ENCODE peak calls at places on chromosome 20, in seven cellular contexts. L is astrocyte of the spinal cord; I is fibroblast of lung; F is heart right ventricle; K is GM23338; X is foreskin fibroblast; T is stimulated activated CD8-positive, alpha-beta memory T cell treated with anti-CD3 and anti-CD28 coated beads, Interleukin-15, amount 100 ng/mL, for 24 hours. P is an unnamed sample.

GRCh38 chr20:45917790-45918141 is 5.8 kb upstream of the PLTP start:
- DNase-seq in I (peak), X (peak), K (no peak), T (no peak), F (no peak), L (no peak), P (no peak)

GRCh38 chr20:56730003-56730402 is 100.9 kb downstream of the TFAP2C start:
- DNase-seq in X (no peak), K (no peak), F (no peak), L (no peak), I (no peak), T (no peak), P (no peak)

GRCh38 chr20:6882911-6883310 is 115.4 kb downstream of the BMP2 start:
- DNase-seq in I (peak), X (peak), T (no peak), L (peak), F (no peak), K (no peak), P (no peak)

GRCh38 chr20:53517146-53517545 is 76.5 kb downstream of the ZNF217 start:
- DNase-seq in F (no peak), L (no peak), K (no peak), X (no peak), T (no peak), I (no peak), P (no peak)

GRCh38 chr20:35039146-35039545 is 53.5 kb downstream of the TRPC4AP start:
- DNase-seq in K (no peak), I (no peak), L (no peak), T (no peak), F (no peak), X (no peak), P (no peak)

GRCh38 chr20:47181056-47181862 is 175.2 kb downstream of the ZMYND8 start:
- DNase-seq in L (peak), X (peak), I (peak), K (peak), F (no peak), T (no peak), P (peak)

GRCh38 chr20:50977066-50978045 is 18.7 kb downstream of the MOCS3 start:
- DNase-seq in I (no peak), L (no peak), X (no peak), T (no peak), F (no peak), K (no peak), P (no peak)

GRCh38 chr20:49712918-49713778 is 530 bp downstream of the B4GALT5 start:
- DNase-seq in X (no peak), K (peak), T (peak), L (no peak), F (peak), I (no peak), P (peak)

GRCh38 chr20:58584881-58585752 is 66.0 kb upstream of the STX16 start:
- DNase-seq in K (peak), I (peak), F (no peak), X (peak), L (no peak), T (no peak), P (no peak)

GRCh38 chr20:61252601-61253263 is 671 bp downstream of the CDH4 start:
- DNase-seq in F (no peak), K (peak), L (peak), X (peak), I (peak), T (no peak), P (no peak)

GRCh38 chr20:5785146-5785545 is 34.9 kb downstream of the SHLD1 start:
- DNase-seq in F (no peak), I (no peak), K (no peak), X (no peak), L (no peak), T (no peak), P (no peak)

GRCh38 chr20:39066464-39066863 is 104.3 kb downstream of the DHX35 start:
- DNase-seq in F (no peak), L (no peak), K (peak), X (no peak), T (no peak), I (no peak), P (no peak)

GRCh38 chr20:57772349-57772964 is 62.6 kb upstream of the PMEPA1 start:
- DNase-seq in X (peak), K (peak), I (peak), F (no peak), T (no peak), L (peak), P (no peak)

GRCh38 chr20:11395581-11395980 is 522.1 kb upstream of the BTBD3 start:
- DNase-seq in K (no peak), T (no peak), F (no peak), I (peak), X (no peak), L (peak), P (no peak)

GRCh38 chr20:40393161-40393560 is 295.9 kb downstream of the MAFB start:
- DNase-seq in T (no peak), K (peak), L (no peak), I (no peak), F (no peak), X (no peak), P (no peak)

GRCh38 chr20:23002276-23002675 is 32.8 kb upstream of the SSTR4 start:
- DNase-seq in X (no peak), T (no peak), F (no peak), K (no peak), L (no peak), I (no peak), P (no peak)

GRCh38 chr20:48747840-48748416 is 79.9 kb downstream of the PREX1 start:
- DNase-seq in K (no peak), F (no peak), X (no peak), I (no peak), L (no peak), T (no peak), P (no peak)

GRCh38 chr20:51700809-51701285 is 67.3 kb downstream of the ATP9A start:
- DNase-seq in K (peak), X (no peak), L (peak), I (peak), T (no peak), F (no peak), P (peak)

GRCh38 chr20:19495905-19496703 is 262.0 kb upstream of the RIN2 start:
- DNase-seq in I (peak), F (no peak), T (no peak), K (no peak), L (peak), X (peak), P (no peak)

GRCh38 chr20:460707-461106 is 1.6 kb downstream of the TBC1D20 start:
- DNase-seq in F (no peak), I (peak), T (no peak), K (no peak), L (no peak), X (peak), P (no peak)

GRCh38 chr20:50561379-50562078 is 51.3 kb downstream of the PTPN1 start:
- DNase-seq in I (peak), F (no peak), X (peak), T (no peak), L (peak), K (no peak), P (peak)

GRCh38 chr20:4609511-4609910 is 112.2 kb upstream of the PRND start:
- DNase-seq in L (no peak), F (no peak), T (no peak), I (no peak), X (no peak), K (no peak), P (no peak)

GRCh38 chr20:15155848-15156401 is 818.5 kb upstream of the FLRT3 start:
- DNase-seq in K (no peak), F (no peak), L (no peak), I (no peak), X (no peak), T (no peak), P (no peak)

GRCh38 chr20:1809121-1809520 is 86.1 kb upstream of the SIRPA start:
- DNase-seq in F (no peak), T (no peak), X (peak), I (peak), L (peak), K (no peak), P (no peak)

GRCh38 chr20:37764333-37764935 is 70.6 kb downstream of the CTNNBL1 start:
- DNase-seq in K (no peak), T (no peak), I (no peak), L (no peak), F (no peak), X (no peak), P (no peak)

GRCh38 chr20:33490023-33490933 is at the start of gene CBFA2T2:
- DNase-seq in K (no peak), T (peak), L (peak), I (peak), X (peak), F (peak), P (peak)

GRCh38 chr20:62780204-62780603 is 16.1 kb upstream of the MRGBP start:
- DNase-seq in K (no peak), F (no peak), L (no peak), T (no peak), I (no peak), X (no peak), P (no peak)

GRCh38 chr20:59743767-59744485 is 139.6 kb downstream of the PHACTR3 start:
- DNase-seq in K (peak), F (no peak), L (no peak), X (no peak), I (no peak), T (no peak), P (no peak)

GRCh38 chr20:38453941-38454340 is 18.7 kb upstream of the RALGAPB start:
- DNase-seq in K (no peak), I (no peak), L (no peak), X (no peak), F (no peak), T (no peak), P (no peak)

GRCh38 chr20:38607351-38607750 is 5.7 kb downstream of the ARHGAP40 start:
- DNase-seq in F (no peak), I (no peak), K (peak), X (no peak), T (no peak), L (no peak), P (no peak)

GRCh38 chr20:20318318-20319161 is 49.4 kb upstream of the INSM1 start:
- DNase-seq in F (no peak), I (no peak), T (no peak), L (no peak), K (no peak), X (no peak), P (no peak)

GRCh38 chr20:31565699-31566331 is 39.3 kb upstream of the ID1 start:
- DNase-seq in X (no peak), L (no peak), I (no peak), K (no peak), T (no peak), F (no peak), P (no peak)

GRCh38 chr20:50957798-50958732 is at the start of gene DPM1:
- DNase-seq in F (peak), I (peak), K (peak), L (peak), T (peak), X (peak), P (peak)

GRCh38 chr20:46572790-46573189 is 22.3 kb upstream of the OCSTAMP start:
- DNase-seq in F (no peak), X (no peak), T (no peak), K (no peak), L (no peak), I (no peak), P (no peak)

GRCh38 chr20:57665589-57665971 is 44.2 kb downstream of the PMEPA1 start:
- DNase-seq in I (no peak), F (no peak), T (no peak), L (no peak), K (no peak), X (no peak), P (no peak)

GRCh38 chr20:59583428-59584277 is 20.7 kb upstream of the PHACTR3 start:
- DNase-seq in T (no peak), I (no peak), F (peak), X (no peak), L (no peak), K (no peak), P (no peak)

GRCh38 chr20:53513168-53513488 is 80.5 kb downstream of the ZNF217 start:
- DNase-seq in K (no peak), I (no peak), L (no peak), F (no peak), X (no peak), T (no peak), P (no peak)

GRCh38 chr20:38073307-38074010 is 39.9 kb downstream of the RPRD1B start:
- DNase-seq in F (peak), I (peak), K (peak), T (no peak), L (peak), X (peak), P (peak)

GRCh38 chr20:8082025-8082424 is 50.0 kb upstream of the PLCB1 start:
- DNase-seq in I (peak), X (no peak), K (peak), T (no peak), L (no peak), F (no peak), P (no peak)

P was measured in stimulated activated naive CD8-positive, alpha-beta T cell treated with anti-CD3 and anti-CD28 coated beads, Interleukin-15, Interleukin-2, amounts not matched to agents 100 U/mL and 50 U/mL, for 24 hours.